ENCODE peak calls at places on chromosomes 16 and 17, in seven cellular contexts. F is neural progenitor cell, D is PC-3, C is GM23338, N is HCT116, A is OCI-LY7, Z is SK-N-SH. H is an unnamed sample.

GRCh38 chr17:79231766-79232287 is 157.2 kb downstream of the ENGASE start:
- DNase-seq in C (no peak), F (no peak), N (no peak), Z (no peak), A (no peak), D (no peak), H (peak; percentile 16)

GRCh38 chr16:73066321-73066926 is 18.5 kb upstream of the ZFHX3 start:
- DNase-seq in N (no peak), F (peak; percentile 65), D (no peak), Z (no peak), C (peak; percentile 62), A (no peak), H (no peak)

GRCh38 chr16:89584768-89585549 is 9.4 kb downstream of the CPNE7 start:
- DNase-seq in D (no peak), N (no peak), Z (peak; percentile 44), F (no peak), C (no peak), A (no peak), H (no peak)

GRCh38 chr17:79808763-79809529 is 12.1 kb upstream of the CBX8 start:
- DNase-seq in Z (no peak), N (peak; percentile 60), F (peak; percentile 64), C (peak; percentile 80), D (peak; percentile 80), A (peak; percentile 64), H (no peak)

GRCh38 chr16:8819635-8820034 is 22.0 kb downstream of the PMM2 start:
- DNase-seq in N (no peak), C (no peak), D (no peak), Z (no peak), F (no peak), A (no peak), H (no peak)

GRCh38 chr17:82787081-82787848 is 35.4 kb downstream of the TBCD start:
- DNase-seq in N (no peak), A (peak; percentile 97), C (no peak), F (no peak), Z (no peak), D (no peak), H (peak; percentile 98)

GRCh38 chr16:31505483-31505882 is 2.7 kb downstream of the RUSF1 start:
- DNase-seq in Z (no peak), D (no peak), N (no peak), A (peak; percentile 11), C (no peak), F (no peak), H (no peak)

GRCh38 chr16:77816293-77816692 is 27.9 kb downstream of the VAT1L start:
- DNase-seq in C (no peak), A (no peak), F (no peak), Z (peak; percentile 21), N (no peak), D (no peak), H (peak; percentile 10)

GRCh38 chr16:86404678-86405077 is 105.6 kb upstream of the FOXF1 start:
- DNase-seq in D (no peak), F (no peak), N (no peak), C (no peak), Z (no peak), A (no peak), H (no peak)

GRCh38 chr17:27206447-27206846 is 87.5 kb upstream of the WSB1 start:
- DNase-seq in N (peak; percentile 23), F (no peak), A (peak; percentile 36), C (peak; percentile 45), Z (no peak), D (no peak), H (peak; percentile 12)

GRCh38 chr17:48502901-48503300 is 27.9 kb downstream of the HOXB1 start:
- DNase-seq in C (no peak), N (no peak), A (no peak), D (no peak), Z (no peak), F (no peak), H (no peak)

GRCh38 chr16:4724661-4725270 is 9.3 kb downstream of the ANKS3 start:
- DNase-seq in F (no peak), C (no peak), D (no peak), N (no peak), Z (no peak), A (no peak), H (no peak)

GRCh38 chr17:75240394-75241142 is 20.8 kb downstream of the GGA3 start:
- DNase-seq in D (peak; percentile 47), C (peak; percentile 90), F (peak; percentile 88), A (peak; percentile 72), Z (peak; percentile 83), N (peak; percentile 35), H (peak; percentile 69)

GRCh38 chr17:66126231-66126630 is 65.7 kb downstream of the CEP112 start:
- DNase-seq in D (no peak), C (no peak), N (no peak), Z (no peak), F (no peak), A (no peak), H (peak; percentile 42)

GRCh38 chr16:85279874-85280545 is 167.7 kb upstream of the CIBAR2 start:
- DNase-seq in Z (no peak), F (no peak), D (no peak), N (no peak), C (no peak), A (no peak), H (no peak)

GRCh38 chr16:19521471-19522368 is at the start of gene GDE1:
- DNase-seq in C (peak; percentile 98), N (peak; percentile 69), Z (peak; percentile 95), D (peak; percentile 81), A (peak; percentile 94), F (peak; percentile 98), H (peak; percentile 97)

GRCh38 chr17:27288183-27288582 is 5.7 kb upstream of the WSB1 start:
- DNase-seq in F (no peak), D (no peak), Z (no peak), A (no peak), N (no peak), C (no peak), H (no peak)

GRCh38 chr16:11497851-11498289 is 88.8 kb downstream of the LITAF start:
- DNase-seq in F (peak; percentile 42), D (no peak), Z (no peak), N (peak; percentile 92), C (no peak), A (no peak), H (peak; percentile 63)

DNA sequence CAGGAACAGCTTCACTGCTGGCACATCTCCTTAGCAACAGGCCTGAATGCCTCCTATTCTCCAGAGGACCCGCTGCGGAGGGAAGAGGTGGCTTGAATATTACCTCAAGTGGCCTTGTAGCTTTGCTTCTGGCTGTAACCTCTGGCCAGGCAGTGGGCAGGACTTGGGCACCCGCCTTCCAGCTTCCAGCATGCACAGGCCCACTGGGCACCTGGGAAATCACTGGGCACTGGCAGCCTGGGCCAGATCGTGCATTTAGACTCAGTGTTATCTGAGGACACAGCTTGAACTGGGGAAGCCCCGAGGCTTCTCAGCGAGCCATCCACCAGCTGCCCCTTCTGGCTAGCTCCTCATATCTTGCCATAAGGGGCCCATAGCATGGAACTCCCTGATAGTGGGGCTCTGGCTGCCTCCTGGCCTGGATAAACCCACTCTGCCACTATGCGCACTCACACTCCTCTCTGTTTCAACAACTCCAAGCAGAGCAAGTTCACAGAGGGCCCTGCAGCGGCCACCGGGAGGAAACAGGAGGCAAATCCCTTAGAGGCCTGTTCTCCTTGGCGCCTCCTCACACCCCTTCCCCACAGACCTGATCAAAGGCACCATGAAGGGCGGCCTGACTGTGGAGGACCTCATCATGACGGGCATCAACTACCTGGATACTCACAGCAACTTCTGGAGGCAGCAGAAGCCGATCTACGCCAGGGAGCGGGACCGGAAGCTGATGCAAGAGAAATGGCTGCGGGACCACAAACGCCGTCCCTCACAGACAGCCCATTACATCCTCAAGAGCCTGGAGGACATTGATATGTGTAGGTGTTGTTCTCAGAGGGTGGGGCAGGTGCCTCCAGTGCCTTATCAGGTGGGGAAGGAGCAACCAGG is 7.8 kb downstream of the ODAD4 start:
- DNase-seq in A (no peak), Z (peak; percentile 48), D (no peak), C (no peak), N (no peak), F (no peak), H (no peak)
- H3K4me2 ChIP-seq in A (no peak overlapping the region), Z (no peak overlapping the region), D (no peak overlapping the region), C (no peak overlapping the region), N (no peak overlapping the region), F (no peak overlapping the region), H (no peak overlapping the region)

GRCh38 chr17:73769480-73769879 is 125.2 kb upstream of the SDK2 start:
- DNase-seq in A (no peak), F (no peak), N (no peak), Z (peak; percentile 64), C (no peak), D (no peak), H (peak; percentile 4)

GRCh38 chr17:73768691-73769090 is 124.4 kb upstream of the SDK2 start:
- DNase-seq in F (no peak), N (no peak), Z (no peak), A (no peak), C (no peak), D (no peak), H (no peak)

GRCh38 chr17:73772107-73772705 is 128.0 kb upstream of the SDK2 start:
- DNase-seq in C (no peak), Z (no peak), D (no peak), A (no peak), N (no peak), F (no peak), H (no peak)

GRCh38 chr17:73770849-73771229 is 126.6 kb upstream of the SDK2 start:
- DNase-seq in A (no peak), C (no peak), N (no peak), D (no peak), F (no peak), Z (peak; percentile 83), H (no peak)

GRCh38 chr17:73770115-73770848 is 126.0 kb upstream of the SDK2 start:
- DNase-seq in N (peak; percentile 21), A (no peak), F (no peak), D (peak; percentile 60), Z (peak; percentile 88), C (no peak), H (peak; percentile 90)
- TF ChIP-seq EZH2phosphoT487 in N (no peak), A (no peak), F (no peak), D (no peak), Z (no peak), C (no peak), H (no peak)

GRCh38 chr17:50195196-50195865 is 6.1 kb downstream of the COL1A1 start:
- DNase-seq in N (no peak), Z (no peak), F (no peak), C (no peak), A (no peak), D (no peak), H (peak; percentile 84)
- H3K4me3 ChIP-seq in N (no peak overlapping the region), Z (no peak overlapping the region), F (no peak overlapping the region), C (no peak overlapping the region), A (no peak overlapping the region), D (no peak overlapping the region), H (peak overlapping the region; percentile 99)

DNA sequence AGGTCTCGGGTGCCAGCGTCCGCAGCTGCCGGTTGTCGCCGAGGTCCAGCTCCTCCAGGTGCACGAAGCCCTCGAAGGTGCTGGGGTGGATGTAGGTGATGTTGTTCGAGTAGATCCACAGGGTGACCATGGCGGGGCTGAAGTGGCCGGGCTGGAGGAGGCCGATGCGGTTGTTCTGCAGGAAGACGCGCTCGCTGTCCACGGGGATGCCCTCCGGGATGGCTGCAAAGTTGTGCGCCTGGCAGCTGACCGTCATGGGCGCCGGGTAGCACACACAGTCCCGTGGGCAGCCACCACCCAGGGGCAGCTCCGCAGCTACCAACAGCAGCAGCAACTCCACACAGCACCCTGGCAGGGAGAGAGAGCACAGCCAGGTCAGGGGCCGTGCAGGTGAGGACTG is 87.7 kb downstream of the RTN4RL1 start:
- DNase-seq in Z (no peak), F (no peak), A (no peak), N (no peak), D (no peak), C (no peak), H (no peak)
- H3K4me2 ChIP-seq in Z (no peak overlapping the region), F (no peak overlapping the region), A (no peak overlapping the region), N (no peak overlapping the region), D (no peak overlapping the region), C (no peak overlapping the region), H (no peak overlapping the region)

GRCh38 chr16:12673466-12673865 is 130.2 kb downstream of the CPPED1 start:
- DNase-seq in F (no peak), A (no peak), Z (no peak), D (no peak), C (no peak), N (no peak), H (no peak)
- TF ChIP-seq EZH2phosphoT487 in F (no peak), A (no peak), Z (no peak), D (no peak), C (no peak), N (no peak), H (no peak)